ENCODE peak calls at places on chromosomes 1 and 21, in ten cellular contexts. One of them, this sample, is unnamed. For H3K4me1, the result is how much of the 10 kb centered on the place peaks cover.

GRCh38 chr1:153679337-153680119 is 1.0 kb downstream of the NPR1 start:
- DNase-seq in tibial nerve: no peak
- DNase-seq in hepatocyte: peak
- DNase-seq in neuronal stem cell: no peak
- DNase-seq in CD8-positive, alpha-beta memory T cell: peak
- DNase-seq in fibroblast of lung: no peak
- DNase-seq in mesenchymal stem cell: peak
- DNase-seq in left ventricle myocardium inferior: peak
- DNase-seq in H9: no peak
- DNase-seq in HAP-1: no peak
- DNase-seq in this sample: no peak

GRCh38 chr1:37704966-37705365 is 12.7 kb downstream of the CDCA8 start:
- DNase-seq in tibial nerve: no peak
- DNase-seq in hepatocyte: no peak
- DNase-seq in neuronal stem cell: no peak
- DNase-seq in CD8-positive, alpha-beta memory T cell: no peak
- DNase-seq in fibroblast of lung: peak
- DNase-seq in mesenchymal stem cell: no peak
- DNase-seq in left ventricle myocardium inferior: no peak
- DNase-seq in H9: no peak
- DNase-seq in HAP-1: no peak
- DNase-seq in this sample: no peak

GRCh38 chr1:64469121-64469520 is 808 bp upstream of the CACHD1 start:
- DNase-seq in tibial nerve: no peak
- DNase-seq in hepatocyte: peak
- DNase-seq in neuronal stem cell: no peak
- DNase-seq in CD8-positive, alpha-beta memory T cell: no peak
- DNase-seq in fibroblast of lung: no peak
- DNase-seq in mesenchymal stem cell: no peak
- DNase-seq in left ventricle myocardium inferior: no peak
- DNase-seq in H9: peak
- DNase-seq in HAP-1: no peak
- DNase-seq in this sample: no peak

GRCh38 chr1:226637147-226637935 is 88.8 kb downstream of the STUM start:
- DNase-seq in tibial nerve: peak
- DNase-seq in hepatocyte: no peak
- DNase-seq in neuronal stem cell: no peak
- DNase-seq in CD8-positive, alpha-beta memory T cell: peak
- DNase-seq in fibroblast of lung: peak
- DNase-seq in mesenchymal stem cell: no peak
- DNase-seq in left ventricle myocardium inferior: peak
- DNase-seq in H9: no peak
- DNase-seq in HAP-1: no peak
- DNase-seq in this sample: peak

GRCh38 chr1:222592171-222592570 is 2.4 kb upstream of the TAF1A start:
- DNase-seq in tibial nerve: no peak
- DNase-seq in hepatocyte: no peak
- DNase-seq in neuronal stem cell: no peak
- DNase-seq in CD8-positive, alpha-beta memory T cell: no peak
- DNase-seq in fibroblast of lung: no peak
- DNase-seq in mesenchymal stem cell: no peak
- DNase-seq in left ventricle myocardium inferior: no peak
- DNase-seq in H9: no peak
- DNase-seq in HAP-1: no peak
- DNase-seq in this sample: no peak

GRCh38 chr1:227351443-227351842 is 33.2 kb upstream of the CDC42BPA start:
- DNase-seq in tibial nerve: no peak
- DNase-seq in hepatocyte: no peak
- DNase-seq in neuronal stem cell: no peak
- DNase-seq in CD8-positive, alpha-beta memory T cell: no peak
- DNase-seq in fibroblast of lung: peak
- DNase-seq in mesenchymal stem cell: peak
- DNase-seq in left ventricle myocardium inferior: no peak
- DNase-seq in H9: no peak
- DNase-seq in HAP-1: no peak
- DNase-seq in this sample: no peak

GRCh38 chr1:178651742-178652141 is 73.3 kb upstream of the RALGPS2 start:
- DNase-seq in tibial nerve: no peak
- DNase-seq in hepatocyte: peak
- DNase-seq in neuronal stem cell: no peak
- DNase-seq in CD8-positive, alpha-beta memory T cell: no peak
- DNase-seq in fibroblast of lung: peak
- DNase-seq in mesenchymal stem cell: peak
- DNase-seq in left ventricle myocardium inferior: no peak
- DNase-seq in H9: no peak
- DNase-seq in HAP-1: no peak
- DNase-seq in this sample: no peak

GRCh38 chr1:179231923-179232322 is 2.4 kb upstream of the ABL2 start:
- DNase-seq in tibial nerve: no peak
- DNase-seq in hepatocyte: no peak
- DNase-seq in neuronal stem cell: no peak
- DNase-seq in CD8-positive, alpha-beta memory T cell: no peak
- DNase-seq in fibroblast of lung: no peak
- DNase-seq in mesenchymal stem cell: peak
- DNase-seq in left ventricle myocardium inferior: no peak
- DNase-seq in H9: no peak
- DNase-seq in HAP-1: no peak
- DNase-seq in this sample: no peak

GRCh38 chr1:66217021-66217420 is 316.9 kb upstream of the SGIP1 start:
- DNase-seq in tibial nerve: no peak
- DNase-seq in hepatocyte: peak
- DNase-seq in neuronal stem cell: no peak
- DNase-seq in CD8-positive, alpha-beta memory T cell: no peak
- DNase-seq in fibroblast of lung: peak
- DNase-seq in mesenchymal stem cell: peak
- DNase-seq in left ventricle myocardium inferior: no peak
- DNase-seq in H9: no peak
- DNase-seq in HAP-1: no peak
- DNase-seq in this sample: no peak

GRCh38 chr21:26043891-26044290 is 126.7 kb downstream of the APP start:
- DNase-seq in tibial nerve: no peak
- DNase-seq in hepatocyte: no peak
- DNase-seq in neuronal stem cell: no peak
- DNase-seq in CD8-positive, alpha-beta memory T cell: no peak
- DNase-seq in fibroblast of lung: no peak
- DNase-seq in mesenchymal stem cell: no peak
- DNase-seq in left ventricle myocardium inferior: no peak
- DNase-seq in H9: no peak
- DNase-seq in HAP-1: no peak
- DNase-seq in this sample: no peak

GRCh38 chr1:70714149-70714548 is 303.1 kb downstream of the CTH start:
- DNase-seq in tibial nerve: no peak
- DNase-seq in hepatocyte: no peak
- DNase-seq in neuronal stem cell: no peak
- DNase-seq in CD8-positive, alpha-beta memory T cell: no peak
- DNase-seq in fibroblast of lung: no peak
- DNase-seq in mesenchymal stem cell: no peak
- DNase-seq in left ventricle myocardium inferior: no peak
- DNase-seq in H9: peak
- DNase-seq in HAP-1: no peak
- DNase-seq in this sample: no peak

GRCh38 chr1:184027751-184028682 is 9.5 kb downstream of the COLGALT2 start:
- DNase-seq in tibial nerve: no peak
- DNase-seq in hepatocyte: no peak
- DNase-seq in neuronal stem cell: no peak
- DNase-seq in CD8-positive, alpha-beta memory T cell: no peak
- DNase-seq in fibroblast of lung: no peak
- DNase-seq in mesenchymal stem cell: no peak
- DNase-seq in left ventricle myocardium inferior: no peak
- DNase-seq in H9: no peak
- DNase-seq in HAP-1: peak
- DNase-seq in this sample: no peak

GRCh38 chr1:149849246-149849946 is 50.0 kb upstream of the BOLA1 start:
- DNase-seq in tibial nerve: no peak
- DNase-seq in hepatocyte: no peak
- DNase-seq in neuronal stem cell: no peak
- DNase-seq in CD8-positive, alpha-beta memory T cell: peak
- DNase-seq in fibroblast of lung: peak
- DNase-seq in mesenchymal stem cell: peak
- DNase-seq in left ventricle myocardium inferior: no peak
- DNase-seq in H9: no peak
- DNase-seq in HAP-1: peak
- DNase-seq in this sample: no peak

GRCh38 chr1:230278871-230279582 is 147.1 kb downstream of the PGBD5 start:
- DNase-seq in tibial nerve: no peak
- DNase-seq in hepatocyte: no peak
- DNase-seq in neuronal stem cell: no peak
- DNase-seq in CD8-positive, alpha-beta memory T cell: no peak
- DNase-seq in fibroblast of lung: no peak
- DNase-seq in mesenchymal stem cell: no peak
- DNase-seq in left ventricle myocardium inferior: no peak
- DNase-seq in H9: no peak
- DNase-seq in HAP-1: no peak
- DNase-seq in this sample: no peak

GRCh38 chr1:230279583-230279945 is 146.6 kb downstream of the PGBD5 start:
- DNase-seq in tibial nerve: no peak
- DNase-seq in hepatocyte: no peak
- DNase-seq in neuronal stem cell: no peak
- DNase-seq in CD8-positive, alpha-beta memory T cell: no peak
- DNase-seq in fibroblast of lung: no peak
- DNase-seq in mesenchymal stem cell: no peak
- DNase-seq in left ventricle myocardium inferior: no peak
- DNase-seq in H9: no peak
- DNase-seq in HAP-1: no peak
- DNase-seq in this sample: peak

GRCh38 chr1:230277201-230277771 is 148.8 kb downstream of the PGBD5 start:
- DNase-seq in tibial nerve: no peak
- DNase-seq in hepatocyte: no peak
- DNase-seq in neuronal stem cell: peak
- DNase-seq in CD8-positive, alpha-beta memory T cell: peak
- DNase-seq in fibroblast of lung: no peak
- DNase-seq in mesenchymal stem cell: no peak
- DNase-seq in left ventricle myocardium inferior: no peak
- DNase-seq in H9: peak
- DNase-seq in HAP-1: peak
- DNase-seq in this sample: peak

GRCh38 chr1:230274254-230274653 is 151.9 kb downstream of the PGBD5 start:
- DNase-seq in tibial nerve: no peak
- DNase-seq in hepatocyte: no peak
- DNase-seq in neuronal stem cell: no peak
- DNase-seq in CD8-positive, alpha-beta memory T cell: peak
- DNase-seq in fibroblast of lung: no peak
- DNase-seq in mesenchymal stem cell: no peak
- DNase-seq in left ventricle myocardium inferior: no peak
- DNase-seq in H9: no peak
- DNase-seq in HAP-1: no peak
- DNase-seq in this sample: peak

DNA sequence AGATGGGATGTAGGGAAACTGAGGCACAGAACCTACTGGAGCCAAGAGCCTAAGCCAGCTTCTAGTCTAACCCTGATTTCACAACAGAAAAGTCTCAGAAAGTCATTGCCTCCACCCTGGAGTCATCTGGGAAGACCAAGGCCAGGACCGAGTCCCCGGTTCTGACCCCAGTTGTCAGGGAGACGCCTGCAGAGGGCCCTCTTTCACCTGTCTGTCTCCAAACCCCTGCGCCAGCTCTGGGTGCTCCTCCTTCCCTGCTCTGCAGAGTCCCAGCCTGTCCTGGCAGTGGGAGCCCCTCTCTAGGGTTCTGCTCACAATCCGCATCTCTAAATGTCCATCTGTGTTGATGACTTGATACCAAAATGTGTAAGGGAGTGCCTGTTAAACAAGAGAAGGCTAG is 149.7 kb downstream of the PGBD5 start:
- DNase-seq in tibial nerve: no peak
- DNase-seq in hepatocyte: no peak
- DNase-seq in neuronal stem cell: no peak
- DNase-seq in CD8-positive, alpha-beta memory T cell: no peak
- DNase-seq in fibroblast of lung: no peak
- DNase-seq in mesenchymal stem cell: no peak
- DNase-seq in left ventricle myocardium inferior: no peak
- DNase-seq in H9: no peak
- DNase-seq in HAP-1: no peak
- DNase-seq in this sample: no peak
- H3K4me1 ChIP-seq in tibial nerve: under half
- H3K4me1 ChIP-seq in hepatocyte: under half
- H3K4me1 ChIP-seq in neuronal stem cell: under half
- H3K4me1 ChIP-seq in CD8-positive, alpha-beta memory T cell: under half
- H3K4me1 ChIP-seq in fibroblast of lung: under half
- H3K4me1 ChIP-seq in mesenchymal stem cell: under half
- H3K4me1 ChIP-seq in left ventricle myocardium inferior: under half
- H3K4me1 ChIP-seq in H9: under half
- H3K4me1 ChIP-seq in HAP-1: under half
- H3K4me1 ChIP-seq in this sample: under half

GRCh38 chr1:43618521-43619313 is 31.2 kb upstream of the KDM4A start:
- DNase-seq in tibial nerve: no peak
- DNase-seq in hepatocyte: no peak
- DNase-seq in neuronal stem cell: no peak
- DNase-seq in CD8-positive, alpha-beta memory T cell: no peak
- DNase-seq in fibroblast of lung: no peak
- DNase-seq in mesenchymal stem cell: no peak
- DNase-seq in left ventricle myocardium inferior: no peak
- DNase-seq in H9: no peak
- DNase-seq in HAP-1: no peak
- DNase-seq in this sample: no peak
- H3K4me1 ChIP-seq in tibial nerve: under half
- H3K4me1 ChIP-seq in hepatocyte: under half
- H3K4me1 ChIP-seq in neuronal stem cell: under half
- H3K4me1 ChIP-seq in CD8-positive, alpha-beta memory T cell: under half
- H3K4me1 ChIP-seq in fibroblast of lung: under half
- H3K4me1 ChIP-seq in mesenchymal stem cell: under half
- H3K4me1 ChIP-seq in left ventricle myocardium inferior: under half
- H3K4me1 ChIP-seq in H9: under half
- H3K4me1 ChIP-seq in HAP-1: under half
- H3K4me1 ChIP-seq in this sample: under half

GRCh38 chr1:166128195-166128594 is 38.6 kb downstream of the FAM78B start:
- DNase-seq in tibial nerve: no peak
- DNase-seq in hepatocyte: no peak
- DNase-seq in neuronal stem cell: no peak
- DNase-seq in CD8-positive, alpha-beta memory T cell: no peak
- DNase-seq in fibroblast of lung: no peak
- DNase-seq in mesenchymal stem cell: no peak
- DNase-seq in left ventricle myocardium inferior: no peak
- DNase-seq in H9: no peak
- DNase-seq in HAP-1: no peak
- DNase-seq in this sample: no peak
- H3K4me1 ChIP-seq in tibial nerve: under half
- H3K4me1 ChIP-seq in hepatocyte: under half
- H3K4me1 ChIP-seq in neuronal stem cell: under half
- H3K4me1 ChIP-seq in CD8-positive, alpha-beta memory T cell: under half
- H3K4me1 ChIP-seq in fibroblast of lung: under half
- H3K4me1 ChIP-seq in mesenchymal stem cell: under half
- H3K4me1 ChIP-seq in left ventricle myocardium inferior: under half
- H3K4me1 ChIP-seq in H9: under half
- H3K4me1 ChIP-seq in HAP-1: under half
- H3K4me1 ChIP-seq in this sample: under half

DNA sequence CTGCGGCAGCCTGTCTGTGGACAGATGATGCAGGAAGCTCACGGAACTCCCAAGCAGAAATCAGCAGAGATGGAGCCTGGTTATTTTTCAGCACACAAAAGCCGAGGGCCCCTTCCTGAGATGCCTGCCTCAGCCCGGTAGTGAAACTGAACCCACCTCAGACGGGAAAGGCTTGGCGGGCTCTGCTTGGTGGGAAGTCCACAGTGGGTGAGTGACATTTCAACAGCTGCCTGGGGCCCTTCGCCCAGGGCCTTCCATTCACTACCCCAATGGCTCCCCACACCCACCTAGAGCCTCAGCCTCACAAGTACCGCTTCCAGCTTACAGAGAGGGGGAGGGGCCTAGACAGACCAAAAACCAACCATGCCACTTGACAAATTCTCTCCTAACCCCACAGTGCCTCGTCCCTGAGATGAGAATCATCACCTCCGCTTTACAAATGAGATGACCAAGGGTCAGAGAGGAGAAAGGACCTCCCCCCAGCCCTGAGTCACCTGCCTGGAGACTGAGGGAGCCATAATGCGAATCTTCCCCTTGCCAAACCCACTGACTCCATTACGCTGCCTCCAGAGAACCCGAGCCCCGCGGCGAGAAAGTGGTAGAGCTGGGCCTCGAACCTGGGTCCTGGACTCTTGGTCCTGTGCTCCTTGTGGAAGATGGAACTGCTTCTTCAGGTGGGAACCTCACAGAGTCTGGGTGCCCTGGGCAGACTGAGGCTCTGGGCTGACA is 3.4 kb upstream of the ECE1 start:
- DNase-seq in tibial nerve: no peak
- DNase-seq in hepatocyte: no peak
- DNase-seq in neuronal stem cell: no peak
- DNase-seq in CD8-positive, alpha-beta memory T cell: peak
- DNase-seq in fibroblast of lung: no peak
- DNase-seq in mesenchymal stem cell: no peak
- DNase-seq in left ventricle myocardium inferior: no peak
- DNase-seq in H9: no peak
- DNase-seq in HAP-1: no peak
- DNase-seq in this sample: no peak
- H3K4me1 ChIP-seq in tibial nerve: half or more
- H3K4me1 ChIP-seq in hepatocyte: under half
- H3K4me1 ChIP-seq in neuronal stem cell: under half
- H3K4me1 ChIP-seq in CD8-positive, alpha-beta memory T cell: half or more
- H3K4me1 ChIP-seq in fibroblast of lung: under half
- H3K4me1 ChIP-seq in mesenchymal stem cell: under half
- H3K4me1 ChIP-seq in left ventricle myocardium inferior: half or more
- H3K4me1 ChIP-seq in H9: under half
- H3K4me1 ChIP-seq in HAP-1: under half
- H3K4me1 ChIP-seq in this sample: under half

This sample was measured in uterus.